ENCODE peak calls at places on chromosome 14, in five cellular contexts. U is activated CD4-positive, alpha-beta T cell treated with anti-CD3 and anti-CD28 coated beads, Interleukin-2, amount 50 U/mL, for 4 hours; Z is NCI-H1105; L is erythroblast; J is pons. S is an unnamed sample.

GRCh38 chr14:54577977-54578376 is 11.0 kb downstream of the SAMD4A start:
- DNase-seq in U (no peak), Z (no peak), L (no peak), J (no peak), S (no peak)

GRCh38 chr14:24837280-24838046 is 203.5 kb upstream of the GZMB start:
- DNase-seq in U (no peak), Z (no peak), L (no peak), J (no peak), S (no peak)

GRCh38 chr14:68704736-68705720 is 87.8 kb downstream of the ZFP36L1 start:
- DNase-seq in U (no peak), Z (no peak), L (no peak), J (no peak), S (no peak)

GRCh38 chr14:75831971-75832370 is 149.8 kb downstream of the TGFB3 start:
- DNase-seq in U (no peak), Z (peak; percentile 22), L (no peak), J (no peak), S (no peak)

GRCh38 chr14:36852853-36853634 is 191.4 kb downstream of the PAX9 start:
- DNase-seq in U (no peak), Z (no peak), L (no peak), J (no peak), S (no peak)

GRCh38 chr14:72544615-72545387 is 349.1 kb downstream of the DPF3 start:
- DNase-seq in U (no peak), Z (no peak), L (no peak), J (peak; percentile 28), S (no peak)

GRCh38 chr14:102481791-102482238 is 27.8 kb downstream of the ANKRD9 start:
- DNase-seq in U (no peak), Z (no peak), L (no peak), J (no peak), S (no peak)

GRCh38 chr14:105300542-105301102 is at the start of gene BRF1:
- DNase-seq in U (peak; percentile 97), Z (peak; percentile 91), L (peak; percentile 95), J (no peak), S (peak; percentile 85)

GRCh38 chr14:92847220-92848148 is 53.4 kb downstream of the GOLGA5 start:
- DNase-seq in U (no peak), Z (no peak), L (no peak), J (no peak), S (no peak)

S was measured in midbrain.